ENCODE peak calls at places on chromosome 15, in eight cellular contexts. T, E, N, Y, G, V, J and O are unnamed samples.

GRCh38 chr15:85751731-85752421 is 42.8 kb downstream of the KLHL25 start:
- DNase-seq in E (no peak), V (no peak), T (peak; percentile 9), N (peak; percentile 64), G (no peak), J (peak; percentile 77), Y (no peak), O (no peak)

GRCh38 chr15:31366169-31366734 is 39.6 kb downstream of the KLF13 start:
- DNase-seq in G (no peak), E (peak; percentile 54), T (peak; percentile 37), J (peak; percentile 54), N (no peak), V (no peak), Y (no peak), O (no peak)

GRCh38 chr15:69232144-69232543 is 66.6 kb upstream of the PAQR5 start:
- DNase-seq in G (no peak), N (no peak), T (no peak), Y (peak; percentile 65), E (peak; percentile 13), V (no peak), J (no peak), O (no peak)

GRCh38 chr15:79437275-79438000 is 5.3 kb downstream of the MINAR1 start:
- DNase-seq in N (no peak), V (no peak), E (no peak), Y (no peak), T (no peak), J (no peak), G (no peak), O (no peak)

GRCh38 chr15:25738171-25738792 is 124.8 kb downstream of the ATP10A start:
- DNase-seq in G (no peak), Y (no peak), E (peak; percentile 24), N (no peak), J (no peak), V (no peak), T (no peak), O (no peak)

GRCh38 chr15:52143862-52144261 is 31.3 kb upstream of the BCL2L10 start:
- DNase-seq in T (no peak), Y (peak; percentile 77), E (peak; percentile 94), G (peak; percentile 35), N (peak; percentile 9), J (peak; percentile 22), V (peak; percentile 89), O (peak; percentile 32)

GRCh38 chr15:48592929-48593328 is 52.6 kb downstream of the FBN1 start:
- DNase-seq in Y (no peak), G (no peak), E (peak; percentile 35), N (no peak), J (no peak), T (no peak), V (no peak), O (no peak)

GRCh38 chr15:100501095-100501494 is 27.7 kb downstream of the CERS3 start:
- DNase-seq in N (no peak), T (no peak), Y (no peak), G (no peak), V (no peak), E (no peak), J (no peak), O (no peak)

GRCh38 chr15:37289109-37289765 is 188.9 kb upstream of the MEIS2 start:
- DNase-seq in T (no peak), V (peak; percentile 2), E (peak; percentile 30), J (peak; percentile 73), Y (peak; percentile 49), N (peak; percentile 22), G (peak; percentile 24), O (no peak)

GRCh38 chr15:29135702-29136426 is 133.8 kb downstream of the NSMCE3 start:
- DNase-seq in Y (no peak), G (no peak), E (no peak), N (no peak), J (no peak), V (no peak), T (peak; percentile 6), O (no peak)

GRCh38 chr15:31292391-31293020 is 34.1 kb upstream of the KLF13 start:
- DNase-seq in G (peak; percentile 91), T (peak; percentile 26), V (no peak), Y (no peak), J (no peak), E (peak; percentile 33), N (no peak), O (no peak)

GRCh38 chr15:36591534-36592411 is 12.3 kb downstream of the CDIN1 start:
- DNase-seq in T (no peak), N (no peak), G (no peak), E (peak; percentile 29), V (no peak), J (no peak), Y (peak; percentile 88), O (no peak)

GRCh38 chr15:74657846-74658245 is 38.0 kb downstream of the EDC3 start:
- DNase-seq in V (peak; percentile 37), E (peak; percentile 20), G (no peak), J (no peak), T (no peak), Y (no peak), N (no peak), O (peak; percentile 10)

GRCh38 chr15:84736375-84736774 is 12.0 kb upstream of the ZNF592 start:
- DNase-seq in G (no peak), V (no peak), J (no peak), N (no peak), E (no peak), T (no peak), Y (no peak), O (no peak)

GRCh38 chr15:23565395-23566069 is at the start of gene MKRN3:
- DNase-seq in G (peak; percentile 70), V (no peak), Y (no peak), N (no peak), T (no peak), E (peak; percentile 49), J (no peak), O (no peak)

GRCh38 chr15:90479656-90480055 is 50.1 kb upstream of the CRTC3 start:
- DNase-seq in G (no peak), J (no peak), E (peak; percentile 46), Y (peak; percentile 96), T (no peak), V (peak; percentile 27), N (no peak), O (peak; percentile 32)

GRCh38 chr15:99925661-99926461 is 192.6 kb upstream of the LYSMD4 start:
- DNase-seq in V (no peak), Y (peak; percentile 13), T (peak; percentile 31), G (no peak), N (peak; percentile 20), J (peak; percentile 65), E (peak; percentile 11), O (no peak)

GRCh38 chr15:80785811-80786354 is 6.7 kb downstream of the CEMIP start:
- DNase-seq in G (no peak), T (no peak), J (no peak), V (no peak), Y (no peak), E (no peak), N (no peak), O (no peak)
- H3K27me3 ChIP-seq in G (peaks cover 4% of the 10 kb centered on the region), T (no peaks in the 10 kb centered on the region), J (peaks cover 14% of the 10 kb centered on the region), V (no peaks in the 10 kb centered on the region), Y (no peaks in the 10 kb centered on the region), E (peaks cover 22% of the 10 kb centered on the region), N (peaks cover 20% of the 10 kb centered on the region), O (peaks cover 12% of the 10 kb centered on the region)

DNA sequence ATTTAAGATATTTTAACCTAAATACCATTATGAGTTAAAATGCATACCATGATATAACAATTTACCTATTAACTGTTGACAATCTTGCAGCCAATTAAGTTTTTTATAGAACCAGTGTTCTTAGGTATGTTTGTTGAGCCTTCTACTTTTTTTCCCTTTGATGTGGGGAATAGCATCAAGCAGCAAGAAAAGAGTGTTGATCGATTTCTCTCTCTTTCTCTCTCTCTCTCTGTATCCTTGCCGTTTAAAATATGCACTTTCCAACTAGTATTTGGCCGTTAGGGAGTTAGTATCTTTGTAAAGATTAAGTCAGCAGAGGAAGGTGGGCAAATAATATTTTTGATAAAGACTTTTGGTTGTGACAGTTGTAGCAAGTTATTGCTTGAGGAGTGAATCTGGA is 5.9 kb downstream of the CHD2 start:
- DNase-seq in E (no peak), G (no peak), N (no peak), T (no peak), Y (no peak), V (no peak), J (no peak), O (no peak)
- H3K4me3 ChIP-seq in E (peak overlapping the region; percentile 52), G (peak overlapping the region; percentile 60), N (no peak overlapping the region), T (no peak overlapping the region), Y (peak overlapping the region; percentile 78), V (no peak overlapping the region), J (no peak overlapping the region), O (no peak overlapping the region)

GRCh38 chr15:86802244-86802643 is 722.6 kb downstream of the AGBL1 start:
- DNase-seq in N (no peak), T (no peak), V (no peak), J (no peak), E (no peak), Y (no peak), G (no peak), O (no peak)

GRCh38 chr15:86797135-86797534 is 717.5 kb downstream of the AGBL1 start:
- DNase-seq in J (no peak), V (no peak), N (no peak), E (no peak), T (no peak), Y (no peak), G (no peak), O (no peak)

DNA sequence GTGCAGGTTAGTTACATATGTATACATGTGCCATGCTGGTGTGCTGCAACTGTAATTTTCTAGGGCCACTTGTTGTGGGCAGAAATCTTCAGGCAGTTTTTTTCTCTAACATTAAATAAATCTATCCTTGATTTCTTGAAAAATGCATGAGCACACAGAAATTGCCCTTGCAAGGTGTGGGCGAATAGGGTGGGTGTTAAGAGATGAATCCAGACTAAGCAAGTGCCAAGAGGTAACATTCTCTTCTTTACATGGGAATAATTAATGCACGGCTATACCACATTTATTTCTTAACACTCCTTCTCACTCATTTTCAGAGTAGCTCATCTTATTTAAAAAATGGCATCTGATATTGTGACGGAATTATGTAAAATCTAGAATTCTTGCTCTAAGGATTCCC is 719.6 kb downstream of the AGBL1 start:
- DNase-seq in G (no peak), V (no peak), E (no peak), Y (no peak), N (no peak), J (no peak), T (no peak), O (no peak)
- H3K27me3 ChIP-seq in G (no peaks in the 10 kb centered on the region), V (no peaks in the 10 kb centered on the region), E (no peaks in the 10 kb centered on the region), Y (no peaks in the 10 kb centered on the region), N (no peaks in the 10 kb centered on the region), J (no peaks in the 10 kb centered on the region), T (no peaks in the 10 kb centered on the region), O (no peaks in the 10 kb centered on the region)

GRCh38 chr15:68211656-68212320 is 6.7 kb upstream of the CALML4 start:
- DNase-seq in Y (no peak), G (no peak), T (no peak), N (no peak), E (no peak), V (no peak), J (no peak), O (no peak)

GRCh38 chr15:68209735-68210408 is 4.7 kb upstream of the CALML4 start:
- DNase-seq in J (no peak), Y (no peak), N (no peak), T (no peak), E (no peak), G (no peak), V (no peak), O (no peak)

GRCh38 chr15:68210821-68211655 is 5.9 kb upstream of the CALML4 start:
- DNase-seq in N (peak; percentile 42), T (peak; percentile 41), V (no peak), Y (peak; percentile 38), J (peak; percentile 90), E (peak; percentile 68), G (peak; percentile 77), O (no peak)

GRCh38 chr15:68209272-68209671 is 4.1 kb upstream of the CALML4 start:
- DNase-seq in Y (no peak), V (no peak), N (no peak), J (no peak), G (no peak), E (no peak), T (no peak), O (no peak)

GRCh38 chr15:68210409-68210756 is 5.3 kb upstream of the CALML4 start:
- DNase-seq in E (no peak), N (no peak), V (no peak), G (no peak), J (no peak), T (no peak), Y (no peak), O (no peak)
- H3K4me3 ChIP-seq in E (no peak overlapping the region), N (no peak overlapping the region), V (no peak overlapping the region), G (no peak overlapping the region), J (no peak overlapping the region), T (no peak overlapping the region), Y (no peak overlapping the region), O (no peak overlapping the region)